ENCODE peak calls at places on chromosome 22, in eight cellular contexts. One of them, this sample, is unnamed.

GRCh38 chr22:42743501-42743991 is 22.9 kb upstream of the A4GALT start:
- DNase-seq in heart left ventricle: peak
- DNase-seq in pancreas: no peak
- DNase-seq in CD4-positive, alpha-beta T cell: no peak
- DNase-seq in WTC11: no peak
- DNase-seq in right lobe of liver: no peak
- DNase-seq in OCI-LY7: no peak
- DNase-seq in activated B cell treated with CpG ODN at 0.5 μM for 24 hours: no peak
- DNase-seq in this sample: peak

GRCh38 chr22:25076281-25076680 is 123.4 kb upstream of the CRYBB3 start:
- DNase-seq in heart left ventricle: no peak
- DNase-seq in pancreas: no peak
- DNase-seq in CD4-positive, alpha-beta T cell: no peak
- DNase-seq in WTC11: no peak
- DNase-seq in right lobe of liver: no peak
- DNase-seq in OCI-LY7: no peak
- DNase-seq in activated B cell treated with CpG ODN at 0.5 μM for 24 hours: no peak
- DNase-seq in this sample: no peak

GRCh38 chr22:27461470-27461869 is 340.1 kb downstream of the MN1 start:
- DNase-seq in heart left ventricle: no peak
- DNase-seq in pancreas: no peak
- DNase-seq in CD4-positive, alpha-beta T cell: no peak
- DNase-seq in WTC11: peak
- DNase-seq in right lobe of liver: no peak
- DNase-seq in OCI-LY7: no peak
- DNase-seq in activated B cell treated with CpG ODN at 0.5 μM for 24 hours: no peak
- DNase-seq in this sample: no peak

GRCh38 chr22:44777364-44777756 is 25.0 kb downstream of the ARHGAP8 start:
- DNase-seq in heart left ventricle: no peak
- DNase-seq in pancreas: no peak
- DNase-seq in CD4-positive, alpha-beta T cell: no peak
- DNase-seq in WTC11: no peak
- DNase-seq in right lobe of liver: no peak
- DNase-seq in OCI-LY7: no peak
- DNase-seq in activated B cell treated with CpG ODN at 0.5 μM for 24 hours: no peak
- DNase-seq in this sample: no peak

GRCh38 chr22:28541137-28541536 is 138.5 kb downstream of the TTC28 start:
- DNase-seq in heart left ventricle: no peak
- DNase-seq in pancreas: no peak
- DNase-seq in CD4-positive, alpha-beta T cell: no peak
- DNase-seq in WTC11: no peak
- DNase-seq in right lobe of liver: no peak
- DNase-seq in OCI-LY7: no peak
- DNase-seq in activated B cell treated with CpG ODN at 0.5 μM for 24 hours: no peak
- DNase-seq in this sample: no peak

GRCh38 chr22:42625416-42625815 is 10.7 kb upstream of the POLDIP3 start:
- DNase-seq in heart left ventricle: no peak
- DNase-seq in pancreas: no peak
- DNase-seq in CD4-positive, alpha-beta T cell: no peak
- DNase-seq in WTC11: no peak
- DNase-seq in right lobe of liver: no peak
- DNase-seq in OCI-LY7: no peak
- DNase-seq in activated B cell treated with CpG ODN at 0.5 μM for 24 hours: no peak
- DNase-seq in this sample: no peak

GRCh38 chr22:19716041-19716828 is 1.9 kb downstream of the SEPTIN5 start:
- DNase-seq in heart left ventricle: no peak
- DNase-seq in pancreas: no peak
- DNase-seq in CD4-positive, alpha-beta T cell: no peak
- DNase-seq in WTC11: no peak
- DNase-seq in right lobe of liver: no peak
- DNase-seq in OCI-LY7: no peak
- DNase-seq in activated B cell treated with CpG ODN at 0.5 μM for 24 hours: no peak
- DNase-seq in this sample: peak

GRCh38 chr22:35140879-35141745 is 75.2 kb downstream of the ISX start:
- DNase-seq in heart left ventricle: no peak
- DNase-seq in pancreas: no peak
- DNase-seq in CD4-positive, alpha-beta T cell: no peak
- DNase-seq in WTC11: peak
- DNase-seq in right lobe of liver: no peak
- DNase-seq in OCI-LY7: no peak
- DNase-seq in activated B cell treated with CpG ODN at 0.5 μM for 24 hours: no peak
- DNase-seq in this sample: no peak

GRCh38 chr22:30074147-30074546 is 6.1 kb upstream of the HORMAD2 start:
- DNase-seq in heart left ventricle: no peak
- DNase-seq in pancreas: no peak
- DNase-seq in CD4-positive, alpha-beta T cell: no peak
- DNase-seq in WTC11: no peak
- DNase-seq in right lobe of liver: no peak
- DNase-seq in OCI-LY7: no peak
- DNase-seq in activated B cell treated with CpG ODN at 0.5 μM for 24 hours: no peak
- DNase-seq in this sample: no peak

GRCh38 chr22:20275836-20276235 is 7.7 kb upstream of the RTN4R start:
- DNase-seq in heart left ventricle: no peak
- DNase-seq in pancreas: no peak
- DNase-seq in CD4-positive, alpha-beta T cell: no peak
- DNase-seq in WTC11: no peak
- DNase-seq in right lobe of liver: no peak
- DNase-seq in OCI-LY7: no peak
- DNase-seq in activated B cell treated with CpG ODN at 0.5 μM for 24 hours: no peak
- DNase-seq in this sample: no peak

GRCh38 chr22:49331878-49332277 is 495.8 kb downstream of the BRD1 start:
- DNase-seq in heart left ventricle: no peak
- DNase-seq in pancreas: no peak
- DNase-seq in CD4-positive, alpha-beta T cell: peak
- DNase-seq in WTC11: no peak
- DNase-seq in right lobe of liver: no peak
- DNase-seq in OCI-LY7: no peak
- DNase-seq in activated B cell treated with CpG ODN at 0.5 μM for 24 hours: no peak
- DNase-seq in this sample: no peak

GRCh38 chr22:46002757-46003270 is 25.9 kb upstream of the WNT7B start:
- DNase-seq in heart left ventricle: no peak
- DNase-seq in pancreas: no peak
- DNase-seq in CD4-positive, alpha-beta T cell: no peak
- DNase-seq in WTC11: no peak
- DNase-seq in right lobe of liver: no peak
- DNase-seq in OCI-LY7: no peak
- DNase-seq in activated B cell treated with CpG ODN at 0.5 μM for 24 hours: no peak
- DNase-seq in this sample: no peak

GRCh38 chr22:35205141-35205775 is 52.0 kb upstream of the HMGXB4 start:
- DNase-seq in heart left ventricle: no peak
- DNase-seq in pancreas: no peak
- DNase-seq in CD4-positive, alpha-beta T cell: no peak
- DNase-seq in WTC11: no peak
- DNase-seq in right lobe of liver: no peak
- DNase-seq in OCI-LY7: no peak
- DNase-seq in activated B cell treated with CpG ODN at 0.5 μM for 24 hours: no peak
- DNase-seq in this sample: no peak

GRCh38 chr22:19802001-19802880 is 41.7 kb downstream of the TBX1 start:
- DNase-seq in heart left ventricle: no peak
- DNase-seq in pancreas: no peak
- DNase-seq in CD4-positive, alpha-beta T cell: no peak
- DNase-seq in WTC11: no peak
- DNase-seq in right lobe of liver: no peak
- DNase-seq in OCI-LY7: no peak
- DNase-seq in activated B cell treated with CpG ODN at 0.5 μM for 24 hours: no peak
- DNase-seq in this sample: peak

GRCh38 chr22:29641781-29642355 is 38.4 kb downstream of the NF2 start:
- DNase-seq in heart left ventricle: no peak
- DNase-seq in pancreas: no peak
- DNase-seq in CD4-positive, alpha-beta T cell: no peak
- DNase-seq in WTC11: no peak
- DNase-seq in right lobe of liver: no peak
- DNase-seq in OCI-LY7: no peak
- DNase-seq in activated B cell treated with CpG ODN at 0.5 μM for 24 hours: no peak
- DNase-seq in this sample: no peak

GRCh38 chr22:22743128-22743760 is 98.8 kb downstream of the GGTLC2 start:
- DNase-seq in heart left ventricle: no peak
- DNase-seq in pancreas: no peak
- DNase-seq in CD4-positive, alpha-beta T cell: no peak
- DNase-seq in WTC11: no peak
- DNase-seq in right lobe of liver: no peak
- DNase-seq in OCI-LY7: no peak
- DNase-seq in activated B cell treated with CpG ODN at 0.5 μM for 24 hours: no peak
- DNase-seq in this sample: no peak

GRCh38 chr22:22746963-22747933 is 102.8 kb downstream of the GGTLC2 start:
- DNase-seq in heart left ventricle: no peak
- DNase-seq in pancreas: no peak
- DNase-seq in CD4-positive, alpha-beta T cell: no peak
- DNase-seq in WTC11: no peak
- DNase-seq in right lobe of liver: no peak
- DNase-seq in OCI-LY7: peak
- DNase-seq in activated B cell treated with CpG ODN at 0.5 μM for 24 hours: peak
- DNase-seq in this sample: no peak

GRCh38 chr22:22746061-22746962 is 101.9 kb downstream of the GGTLC2 start:
- DNase-seq in heart left ventricle: no peak
- DNase-seq in pancreas: no peak
- DNase-seq in CD4-positive, alpha-beta T cell: no peak
- DNase-seq in WTC11: no peak
- DNase-seq in right lobe of liver: peak
- DNase-seq in OCI-LY7: no peak
- DNase-seq in activated B cell treated with CpG ODN at 0.5 μM for 24 hours: no peak
- DNase-seq in this sample: no peak

GRCh38 chr22:22744412-22745224 is 100.2 kb downstream of the GGTLC2 start:
- DNase-seq in heart left ventricle: no peak
- DNase-seq in pancreas: no peak
- DNase-seq in CD4-positive, alpha-beta T cell: no peak
- DNase-seq in WTC11: no peak
- DNase-seq in right lobe of liver: no peak
- DNase-seq in OCI-LY7: no peak
- DNase-seq in activated B cell treated with CpG ODN at 0.5 μM for 24 hours: no peak
- DNase-seq in this sample: no peak

DNA sequence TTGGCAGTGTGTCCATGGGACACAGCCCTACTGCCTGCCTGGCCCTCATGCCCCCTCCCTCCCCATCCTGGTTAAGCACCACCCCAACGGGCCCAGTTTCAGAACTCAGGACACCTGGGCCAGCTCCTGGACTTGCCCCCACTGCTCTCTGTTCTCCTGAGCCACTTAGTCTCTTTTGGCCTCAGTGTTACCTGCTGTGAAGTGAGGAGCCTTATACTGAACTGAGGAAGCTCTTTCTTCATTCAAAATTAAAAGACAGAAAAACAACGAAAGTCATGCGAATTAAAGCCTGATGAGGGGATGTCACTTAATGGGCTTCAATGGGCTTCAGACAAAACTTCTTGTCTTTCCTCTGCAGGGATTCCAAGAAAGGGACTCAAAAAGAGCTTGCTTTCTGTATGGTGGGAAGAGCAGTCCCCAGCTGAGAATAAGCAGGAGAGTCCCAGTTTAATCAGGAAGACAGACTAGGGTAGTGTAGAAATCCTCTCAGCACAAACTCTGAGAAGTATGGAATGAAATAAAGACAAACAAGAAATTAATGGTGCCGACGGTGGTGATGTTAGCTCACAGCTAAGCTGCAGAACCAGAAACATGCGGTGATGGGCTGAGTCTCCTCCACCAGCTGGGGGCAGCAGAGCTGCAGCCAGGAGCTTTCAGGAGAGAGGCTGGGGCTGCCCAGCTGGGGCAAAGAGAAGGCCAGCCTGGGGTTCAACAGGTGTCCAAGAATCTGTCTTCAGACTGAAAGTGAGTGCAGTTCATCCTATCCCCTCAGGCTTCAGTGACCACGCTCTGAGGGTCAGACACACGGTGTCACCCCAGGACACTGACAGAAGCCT is 101.0 kb downstream of the GGTLC2 start:
- DNase-seq in heart left ventricle: no peak
- DNase-seq in pancreas: peak
- DNase-seq in CD4-positive, alpha-beta T cell: no peak
- DNase-seq in WTC11: peak
- DNase-seq in right lobe of liver: peak
- DNase-seq in OCI-LY7: peak
- DNase-seq in activated B cell treated with CpG ODN at 0.5 μM for 24 hours: peak
- DNase-seq in this sample: peak
- TF ChIP-seq CTCF in heart left ventricle: peak
- TF ChIP-seq CTCF in pancreas: no peak
- TF ChIP-seq CTCF in CD4-positive, alpha-beta T cell: peak
- TF ChIP-seq CTCF in WTC11: peak
- TF ChIP-seq CTCF in right lobe of liver: peak
- TF ChIP-seq CTCF in OCI-LY7: peak
- TF ChIP-seq CTCF in activated B cell treated with CpG ODN at 0.5 μM for 24 hours: peak
- TF ChIP-seq CTCF in this sample: peak

GRCh38 chr22:32204211-32204855 is 540 bp downstream of the RFPL2 start:
- DNase-seq in heart left ventricle: no peak
- DNase-seq in pancreas: no peak
- DNase-seq in CD4-positive, alpha-beta T cell: no peak
- DNase-seq in WTC11: peak
- DNase-seq in right lobe of liver: peak
- DNase-seq in OCI-LY7: no peak
- DNase-seq in activated B cell treated with CpG ODN at 0.5 μM for 24 hours: no peak
- DNase-seq in this sample: no peak
- TF ChIP-seq CTCF in heart left ventricle: no peak
- TF ChIP-seq CTCF in pancreas: no peak
- TF ChIP-seq CTCF in CD4-positive, alpha-beta T cell: no peak
- TF ChIP-seq CTCF in WTC11: no peak
- TF ChIP-seq CTCF in right lobe of liver: no peak
- TF ChIP-seq CTCF in OCI-LY7: no peak
- TF ChIP-seq CTCF in activated B cell treated with CpG ODN at 0.5 μM for 24 hours: no peak
- TF ChIP-seq CTCF in this sample: no peak

DNA sequence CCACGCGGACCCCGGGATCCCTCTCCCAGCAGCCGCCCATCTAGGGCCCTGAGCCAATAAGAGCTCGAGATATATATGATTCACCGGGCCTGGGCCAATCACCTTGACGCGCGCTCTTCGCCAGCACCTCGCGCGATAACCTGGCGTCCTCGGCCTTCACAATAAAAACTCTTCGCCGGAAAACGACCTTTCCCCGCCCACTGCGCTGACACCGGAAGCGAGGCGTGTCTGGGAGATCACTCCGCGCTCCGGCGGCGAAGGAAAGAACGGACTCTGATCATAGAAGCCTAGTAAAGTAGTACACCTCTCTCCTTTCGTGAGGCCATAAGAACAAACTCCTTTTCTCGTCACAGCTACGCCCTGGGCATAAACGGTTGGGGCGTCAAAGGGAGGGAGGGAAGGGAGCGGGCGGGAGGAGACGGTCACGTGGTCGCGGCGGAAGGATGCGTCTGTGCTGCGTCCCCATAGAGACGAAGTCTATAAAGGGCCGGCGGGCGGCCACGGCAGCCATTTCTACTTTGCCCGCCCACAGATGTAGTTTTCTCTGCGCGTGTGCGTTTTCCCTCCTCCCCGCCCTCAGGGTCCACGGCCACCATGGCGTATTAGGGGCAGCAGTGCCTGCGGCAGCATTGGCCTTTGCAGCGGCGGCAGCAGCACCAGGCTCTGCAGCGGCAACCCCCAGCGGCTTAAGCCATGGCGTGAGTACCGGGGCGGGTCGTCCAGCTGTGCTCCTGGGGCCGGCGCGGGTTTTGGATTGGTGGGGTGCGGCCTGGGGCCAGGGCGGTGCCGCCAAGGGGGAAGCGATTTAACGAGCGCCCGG is at the start of gene ATF4:
- DNase-seq in heart left ventricle: peak
- DNase-seq in pancreas: peak
- DNase-seq in CD4-positive, alpha-beta T cell: peak
- DNase-seq in WTC11: peak
- DNase-seq in right lobe of liver: peak
- DNase-seq in OCI-LY7: peak
- DNase-seq in activated B cell treated with CpG ODN at 0.5 μM for 24 hours: peak
- DNase-seq in this sample: peak
- TF ChIP-seq CTCF in heart left ventricle: no peak
- TF ChIP-seq CTCF in pancreas: no peak
- TF ChIP-seq CTCF in CD4-positive, alpha-beta T cell: no peak
- TF ChIP-seq CTCF in WTC11: no peak
- TF ChIP-seq CTCF in right lobe of liver: no peak
- TF ChIP-seq CTCF in OCI-LY7: no peak
- TF ChIP-seq CTCF in activated B cell treated with CpG ODN at 0.5 μM for 24 hours: no peak
- TF ChIP-seq CTCF in this sample: no peak

GRCh38 chr22:36998620-36999351 is 20.5 kb downstream of the TST start:
- DNase-seq in heart left ventricle: no peak
- DNase-seq in pancreas: no peak
- DNase-seq in CD4-positive, alpha-beta T cell: no peak
- DNase-seq in WTC11: peak
- DNase-seq in right lobe of liver: no peak
- DNase-seq in OCI-LY7: no peak
- DNase-seq in activated B cell treated with CpG ODN at 0.5 μM for 24 hours: no peak
- DNase-seq in this sample: no peak
- TF ChIP-seq CTCF in heart left ventricle: no peak
- TF ChIP-seq CTCF in pancreas: no peak
- TF ChIP-seq CTCF in CD4-positive, alpha-beta T cell: no peak
- TF ChIP-seq CTCF in WTC11: no peak
- TF ChIP-seq CTCF in right lobe of liver: no peak
- TF ChIP-seq CTCF in OCI-LY7: peak
- TF ChIP-seq CTCF in activated B cell treated with CpG ODN at 0.5 μM for 24 hours: no peak
- TF ChIP-seq CTCF in this sample: no peak

This sample was measured in glutamatergic neuron.